ENCODE peak calls at places on chromosomes 2 and 18, in seven cellular contexts. X, Q, Y, J, O, G and H are unnamed samples.

GRCh38 chr18:9614401-9615279 is at the start of gene PPP4R1:
- DNase-seq in O (peak), J (peak), Y (peak), G (peak), Q (no peak), X (no peak), H (peak)

GRCh38 chr2:65530547-65531320 is 98.3 kb upstream of the SPRED2 start:
- DNase-seq in X (no peak), Y (no peak), O (no peak), Q (no peak), G (peak), J (peak), H (no peak)

GRCh38 chr2:20537423-20538307 is 90.8 kb downstream of the RHOB start:
- DNase-seq in O (no peak), Y (no peak), X (no peak), J (no peak), G (no peak), Q (no peak), H (no peak)

GRCh38 chr2:86518498-86518897 is 44.7 kb downstream of the CHMP3 start:
- DNase-seq in O (peak), Q (no peak), X (no peak), J (peak), G (no peak), Y (no peak), H (peak)

GRCh38 chr18:22385718-22386117 is 32.0 kb downstream of the CTAGE1 start:
- DNase-seq in Y (no peak), O (no peak), G (peak), J (no peak), X (no peak), Q (no peak), H (no peak)

GRCh38 chr2:21363364-21363763 is 239.6 kb downstream of the TDRD15 start:
- DNase-seq in O (no peak), X (no peak), Q (no peak), G (no peak), J (no peak), Y (no peak), H (no peak)

GRCh38 chr2:223970343-223971128 is 13.3 kb downstream of the MRPL44 start:
- DNase-seq in Y (peak), O (peak), X (peak), Q (no peak), G (peak), J (peak), H (peak)

GRCh38 chr2:70566906-70567305 is 13.3 kb upstream of the TGFA start:
- DNase-seq in X (no peak), Q (no peak), O (no peak), J (no peak), G (no peak), Y (no peak), H (no peak)

GRCh38 chr2:76684762-76685161 is 837.4 kb downstream of the LRRTM4 start:
- DNase-seq in Y (no peak), J (no peak), X (no peak), Q (no peak), G (no peak), O (no peak), H (no peak)

GRCh38 chr18:32891797-32892196 is 119.0 kb upstream of the KLHL14 start:
- DNase-seq in O (no peak), Q (no peak), Y (no peak), X (no peak), G (no peak), J (no peak), H (no peak)
- TF ChIP-seq CTCF in O (no peak), Q (no peak), Y (no peak), X (no peak), G (no peak), J (no peak), H (no peak)

DNA sequence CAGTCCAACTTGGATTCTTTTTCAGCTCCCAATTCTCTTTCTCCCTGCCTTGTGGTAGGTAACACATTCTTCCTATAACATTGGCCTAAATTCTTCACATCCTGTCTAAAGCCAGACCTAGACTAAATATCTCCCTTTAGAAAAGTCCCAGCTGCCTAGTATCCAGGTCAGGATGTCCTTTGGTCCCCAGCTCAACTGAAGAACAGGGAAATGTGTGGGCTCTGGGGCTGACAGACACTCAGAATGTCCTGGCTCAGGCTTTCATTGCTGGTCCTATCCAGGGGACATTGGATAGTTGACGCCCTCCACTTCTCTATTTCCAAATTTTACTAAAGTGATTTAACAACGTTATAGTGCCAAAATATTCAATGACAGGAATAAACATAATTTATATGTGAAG is 219.3 kb downstream of the PID1 start:
- DNase-seq in G (no peak), Y (no peak), Q (no peak), J (no peak), O (no peak), X (no peak), H (no peak)
- H3K4me3 ChIP-seq in G (no peak), Y (no peak), Q (no peak), J (no peak), O (no peak), X (no peak), H (no peak)

DNA sequence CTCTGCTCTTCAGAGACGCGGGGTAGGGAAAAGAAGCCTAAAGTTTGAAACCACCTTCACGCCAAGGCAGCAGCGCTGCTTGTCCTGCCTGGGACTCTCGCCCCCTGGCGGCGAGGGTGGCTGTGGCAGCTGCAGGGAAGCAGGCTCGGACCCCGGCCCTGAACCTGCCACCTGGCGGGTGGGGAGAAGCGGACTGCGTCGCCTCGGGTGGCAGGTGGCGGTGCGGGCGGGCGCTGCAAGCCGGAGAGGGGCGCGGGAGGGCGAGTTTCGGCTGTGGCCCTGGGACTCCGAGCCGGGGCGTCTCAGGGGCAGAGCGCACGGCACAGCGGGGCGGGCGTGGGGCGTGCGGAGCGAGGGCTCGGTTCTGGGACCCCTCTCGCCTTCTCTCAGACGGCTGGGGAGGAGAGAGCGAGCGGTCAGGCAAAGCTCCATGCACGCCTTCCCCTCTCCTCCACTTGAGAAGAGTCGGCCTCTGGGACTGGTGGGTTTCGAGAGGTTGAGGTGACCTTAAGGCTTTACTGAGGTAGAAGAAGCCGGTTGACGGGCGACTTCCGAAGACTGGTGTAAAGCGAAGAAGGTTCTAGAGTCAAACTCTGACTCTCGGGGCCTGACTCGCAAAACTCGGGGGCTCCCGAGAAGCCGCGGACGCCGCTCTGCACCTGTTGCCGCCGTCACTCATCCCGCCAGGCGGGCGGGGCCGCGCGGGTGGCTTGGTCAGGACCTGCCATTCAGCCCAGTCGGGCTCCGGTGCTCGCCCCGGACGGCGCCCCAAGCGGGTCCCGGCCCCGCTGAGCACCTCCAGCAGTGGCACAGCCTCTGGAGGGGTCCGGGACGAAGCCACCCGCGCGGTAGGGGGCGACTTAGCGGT is 1.1 kb upstream of the BOLL start:
- DNase-seq in O (peak), G (no peak), Q (no peak), Y (peak), J (peak), X (no peak), H (peak)
- TF ChIP-seq CTCF in O (peak), G (peak), Q (peak), Y (peak), J (peak), X (peak), H (peak)

GRCh38 chr2:144512421-144513272 is 7.3 kb downstream of the ZEB2 start:
- DNase-seq in X (no peak), Q (no peak), J (no peak), G (peak), O (no peak), Y (no peak), H (no peak)

GRCh38 chr2:144511945-144512344 is 8.0 kb downstream of the ZEB2 start:
- DNase-seq in Q (no peak), J (no peak), G (peak), O (no peak), Y (no peak), X (no peak), H (no peak)

GRCh38 chr2:144510206-144510991 is 9.5 kb downstream of the ZEB2 start:
- DNase-seq in G (peak), Y (no peak), Q (no peak), J (no peak), X (no peak), O (no peak), H (peak)

GRCh38 chr2:144509548-144510205 is 10.2 kb downstream of the ZEB2 start:
- DNase-seq in O (no peak), Q (no peak), J (no peak), Y (no peak), G (peak), X (no peak), H (no peak)

GRCh38 chr2:144511222-144511855 is 8.6 kb downstream of the ZEB2 start:
- DNase-seq in X (no peak), Q (no peak), Y (no peak), J (no peak), O (no peak), G (peak), H (no peak)
- H3K4me3 ChIP-seq in X (no peak), Q (no peak), Y (no peak), J (no peak), O (peak), G (no peak), H (no peak)

GRCh38 chr2:3972377-3972776 is 269.0 kb downstream of the DCDC2C start:
- DNase-seq in J (no peak), X (no peak), Q (no peak), O (no peak), G (no peak), Y (no peak), H (no peak)
- TF ChIP-seq CTCF in J (no peak), X (no peak), Q (no peak), O (no peak), G (no peak), Y (no peak), H (no peak)

DNA sequence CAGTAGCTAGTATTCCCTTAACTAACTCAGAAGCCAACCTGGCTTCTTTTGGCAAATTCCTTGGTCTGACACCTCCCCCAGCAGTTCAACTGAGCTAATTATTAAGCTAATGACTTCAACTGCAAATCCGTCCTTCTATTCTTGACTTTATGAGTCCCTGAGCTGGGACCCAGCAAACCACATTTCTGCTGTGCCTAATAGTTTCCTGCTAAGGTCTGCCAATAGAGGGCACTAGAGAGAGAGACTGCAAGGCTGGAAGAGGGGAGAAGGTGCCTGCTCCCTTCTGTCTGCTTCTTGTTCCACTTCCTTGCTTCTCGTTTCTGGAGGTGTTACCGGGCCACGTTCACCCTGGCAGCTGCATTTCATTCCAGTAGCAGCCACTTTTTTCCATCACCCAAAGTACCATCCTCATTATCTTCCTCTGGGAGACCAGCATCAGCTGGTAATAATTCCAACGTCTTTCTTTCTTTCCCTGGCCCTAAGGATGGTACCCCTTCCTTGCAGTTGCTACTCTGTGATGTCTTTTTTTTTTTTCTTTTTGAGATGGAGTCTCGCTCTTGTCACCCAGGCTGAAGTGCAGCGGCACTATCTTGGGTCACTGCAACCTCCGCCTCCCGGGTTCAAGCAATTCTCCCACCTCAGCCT is 352.0 kb downstream of the TNS1 start:
- DNase-seq in J (peak), Q (peak), Y (peak), G (peak), X (peak), O (no peak), H (peak)
- H3K4me3 ChIP-seq in J (no peak), Q (no peak), Y (no peak), G (no peak), X (no peak), O (no peak), H (no peak)

GRCh38 chr2:28754321-28754720 is 2.7 kb downstream of the PPP1CB start:
- DNase-seq in Y (no peak), G (peak), J (no peak), Q (no peak), X (no peak), O (no peak), H (no peak)

GRCh38 chr2:28752608-28752984 is 966 bp downstream of the PPP1CB start:
- DNase-seq in G (peak), J (no peak), O (no peak), Q (no peak), X (no peak), Y (no peak), H (no peak)

GRCh38 chr2:28751956-28752607 is 452 bp downstream of the PPP1CB start:
- DNase-seq in G (no peak), O (peak), Y (peak), Q (no peak), J (peak), X (no peak), H (peak)

GRCh38 chr2:28751102-28751955 is at the start of gene PPP1CB:
- DNase-seq in Y (peak), J (peak), O (peak), G (peak), X (peak), Q (peak), H (peak)

DNA sequence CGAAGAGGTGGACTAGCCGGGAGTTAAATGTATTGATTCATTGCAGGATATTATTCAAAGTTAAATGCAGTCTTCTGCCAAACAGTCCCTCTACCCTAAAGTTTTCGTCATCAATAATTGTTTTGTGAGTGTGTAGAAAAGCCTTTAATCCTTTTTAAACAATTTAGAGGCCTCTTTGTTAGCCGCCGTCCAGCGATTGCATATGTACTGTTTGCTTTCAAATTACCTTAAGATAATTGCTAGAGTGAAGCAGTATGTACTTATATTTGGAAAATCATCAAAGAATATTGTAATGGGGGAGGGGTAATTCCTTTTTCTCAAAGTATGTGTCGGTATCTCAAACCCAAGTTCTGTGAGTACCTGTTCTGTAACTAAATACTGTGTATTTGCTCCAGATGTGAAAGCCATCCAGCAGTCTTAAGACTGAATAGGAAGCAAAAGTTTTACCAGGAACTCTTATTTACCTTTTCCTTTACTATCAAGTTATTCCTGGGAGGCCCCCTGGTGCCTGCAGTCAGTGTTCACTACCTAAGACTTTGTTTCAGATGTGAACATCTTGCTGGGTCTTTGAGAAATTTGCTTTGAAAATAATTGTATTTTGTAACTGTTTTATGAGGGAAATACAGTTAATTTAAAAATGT is 1.5 kb downstream of the PPP1CB start:
- DNase-seq in X (peak), Y (peak), O (peak), G (peak), J (peak), Q (no peak), H (peak)
- TF ChIP-seq CTCF in X (peak), Y (peak), O (peak), G (peak), J (peak), Q (peak), H (peak)